ENCODE peak calls at places on chromosomes 13 and 19, in nine cellular contexts. K, E, A, S, W, Q, D, G and I are unnamed samples.

GRCh38 chr13:79678100-79678499 is 197.1 kb downstream of the NDFIP2 start:
- DNase-seq in K (no peak), E (no peak), A (no peak), S (no peak), W (no peak), Q (no peak), D (no peak), G (no peak), I (no peak)

GRCh38 chr13:78603240-78603947 is at the start of gene POU4F1:
- DNase-seq in K (peak; percentile 88), E (peak; percentile 47), A (peak; percentile 46), S (peak; percentile 92), W (no peak), Q (peak; percentile 85), D (peak; percentile 74), G (peak; percentile 88), I (peak; percentile 34)

GRCh38 chr19:15124572-15125231 is 17.5 kb downstream of the SYDE1 start:
- DNase-seq in K (no peak), E (no peak), A (no peak), S (peak; percentile 47), W (no peak), Q (peak; percentile 21), D (peak; percentile 6), G (no peak), I (no peak)

GRCh38 chr13:44523176-44524017 is 52.7 kb downstream of the TSC22D1 start:
- DNase-seq in K (no peak), E (peak; percentile 29), A (no peak), S (no peak), W (no peak), Q (peak; percentile 16), D (no peak), G (peak; percentile 27), I (no peak)

GRCh38 chr13:75135325-75135825 is 346.6 kb downstream of the TBC1D4 start:
- DNase-seq in K (no peak), E (peak; percentile 57), A (no peak), S (no peak), W (no peak), Q (no peak), D (no peak), G (peak; percentile 37), I (no peak)

GRCh38 chr13:104737713-104738112 is 1671.5 kb upstream of the SLC10A2 start:
- DNase-seq in K (no peak), E (no peak), A (no peak), S (no peak), W (no peak), Q (no peak), D (no peak), G (no peak), I (no peak)

GRCh38 chr13:49225358-49226042 is 5.4 kb downstream of the MLNR start:
- DNase-seq in K (peak; percentile 9), E (no peak), A (no peak), S (peak; percentile 40), W (no peak), Q (no peak), D (no peak), G (no peak), I (peak; percentile 82)

GRCh38 chr13:101869553-101869952 is 417.1 kb downstream of the ITGBL1 start:
- DNase-seq in K (peak; percentile 23), E (no peak), A (no peak), S (peak; percentile 10), W (no peak), Q (no peak), D (no peak), G (no peak), I (peak; percentile 19)

GRCh38 chr13:69565334-69565733 is 542.3 kb upstream of the ATXN8OS start:
- DNase-seq in K (no peak), E (no peak), A (no peak), S (no peak), W (no peak), Q (peak; percentile 55), D (peak; percentile 2), G (peak; percentile 78), I (peak; percentile 51)

GRCh38 chr19:41638624-41639023 is 11.8 kb upstream of the CEACAM4 start:
- DNase-seq in K (no peak), E (no peak), A (no peak), S (no peak), W (no peak), Q (no peak), D (no peak), G (no peak), I (peak; percentile 96)

GRCh38 chr19:34983786-34984185 is 16.3 kb upstream of the GRAMD1A start:
- DNase-seq in K (no peak), E (no peak), A (no peak), S (no peak), W (no peak), Q (no peak), D (no peak), G (no peak), I (no peak)

GRCh38 chr13:106599875-106600797 is 32.2 kb upstream of the ARGLU1 start:
- DNase-seq in K (no peak), E (no peak), A (no peak), S (no peak), W (no peak), Q (no peak), D (no peak), G (no peak), I (no peak)

GRCh38 chr13:98285317-98285716 is 108.2 kb upstream of the RNF113B start:
- DNase-seq in K (peak; percentile 68), E (no peak), A (no peak), S (peak; percentile 96), W (no peak), Q (no peak), D (no peak), G (peak; percentile 82), I (no peak)

GRCh38 chr13:102799544-102800144 is 725 bp downstream of the BIVM start:
- DNase-seq in K (no peak), E (peak; percentile 51), A (peak; percentile 62), S (no peak), W (peak; percentile 30), Q (peak; percentile 8), D (no peak), G (peak; percentile 25), I (no peak)